ENCODE peak calls at places on chromosomes 4 and X, in four cellular contexts. One of them, this sample, is unnamed.

GRCh38 chrX:35076061-35076460 is 133.5 kb downstream of the FAM47B start:
- DNase-seq in dorsolateral prefrontal cortex: no peak
- DNase-seq in body of pancreas: no peak
- DNase-seq in nephron progenitor cell: no peak
- DNase-seq in this sample: peak

GRCh38 chrX:100895365-100896075 is 21.4 kb upstream of the NOX1 start:
- DNase-seq in dorsolateral prefrontal cortex: no peak
- DNase-seq in body of pancreas: peak
- DNase-seq in nephron progenitor cell: peak
- DNase-seq in this sample: peak

GRCh38 chr4:176270669-176271068 is 1.6 kb upstream of the ASB5 start:
- DNase-seq in dorsolateral prefrontal cortex: no peak
- DNase-seq in body of pancreas: no peak
- DNase-seq in nephron progenitor cell: peak
- DNase-seq in this sample: peak

GRCh38 chrX:97109730-97110129 is 226.0 kb downstream of the RPA4 start:
- DNase-seq in body of pancreas: no peak
- DNase-seq in dorsolateral prefrontal cortex: no peak
- DNase-seq in nephron progenitor cell: no peak
- DNase-seq in this sample: no peak

GRCh38 chrX:71177327-71177726 is 32.7 kb downstream of the NLGN3 start:
- DNase-seq in nephron progenitor cell: no peak
- DNase-seq in body of pancreas: no peak
- DNase-seq in dorsolateral prefrontal cortex: no peak
- DNase-seq in this sample: no peak

GRCh38 chr4:153651961-153652784 is 31.9 kb upstream of the TLR2 start:
- DNase-seq in dorsolateral prefrontal cortex: no peak
- DNase-seq in nephron progenitor cell: no peak
- DNase-seq in body of pancreas: no peak
- DNase-seq in this sample: peak

GRCh38 chr4:134078230-134078914 is 123.2 kb downstream of the PABPC4L start:
- DNase-seq in nephron progenitor cell: no peak
- DNase-seq in dorsolateral prefrontal cortex: no peak
- DNase-seq in body of pancreas: no peak
- DNase-seq in this sample: no peak

GRCh38 chr4:104860227-104861123 is 286.2 kb upstream of the TET2 start:
- DNase-seq in body of pancreas: peak
- DNase-seq in dorsolateral prefrontal cortex: no peak
- DNase-seq in nephron progenitor cell: peak
- DNase-seq in this sample: peak

GRCh38 chr4:22504931-22505330 is 10.9 kb downstream of the ADGRA3 start:
- DNase-seq in body of pancreas: no peak
- DNase-seq in dorsolateral prefrontal cortex: no peak
- DNase-seq in nephron progenitor cell: no peak
- DNase-seq in this sample: no peak

GRCh38 chrX:84907324-84907946 is 96.2 kb upstream of the APOOL start:
- DNase-seq in dorsolateral prefrontal cortex: no peak
- DNase-seq in nephron progenitor cell: no peak
- DNase-seq in body of pancreas: no peak
- DNase-seq in this sample: peak

GRCh38 chr4:77177196-77177595 is 20.2 kb downstream of the CCNG2 start:
- DNase-seq in nephron progenitor cell: no peak
- DNase-seq in dorsolateral prefrontal cortex: no peak
- DNase-seq in body of pancreas: no peak
- DNase-seq in this sample: no peak

GRCh38 chr4:100929753-100930152 is 411.9 kb upstream of the EMCN start:
- DNase-seq in dorsolateral prefrontal cortex: no peak
- DNase-seq in nephron progenitor cell: no peak
- DNase-seq in body of pancreas: no peak
- DNase-seq in this sample: no peak

GRCh38 chr4:74671074-74671698 is 123.1 kb downstream of the BTC start:
- DNase-seq in nephron progenitor cell: peak
- DNase-seq in dorsolateral prefrontal cortex: no peak
- DNase-seq in body of pancreas: peak
- DNase-seq in this sample: peak

GRCh38 chr4:179344861-179345260 is 1902.6 kb upstream of the AGA start:
- DNase-seq in nephron progenitor cell: no peak
- DNase-seq in dorsolateral prefrontal cortex: no peak
- DNase-seq in body of pancreas: no peak
- DNase-seq in this sample: no peak

GRCh38 chr4:153729901-153730300 is 29.9 kb downstream of the RNF175 start:
- DNase-seq in nephron progenitor cell: no peak
- DNase-seq in body of pancreas: no peak
- DNase-seq in dorsolateral prefrontal cortex: no peak
- DNase-seq in this sample: no peak

GRCh38 chrX:151902813-151903591 is 9.7 kb upstream of the MAGEA4 start:
- DNase-seq in nephron progenitor cell: no peak
- DNase-seq in dorsolateral prefrontal cortex: no peak
- DNase-seq in body of pancreas: no peak
- DNase-seq in this sample: peak

GRCh38 chrX:51853251-51853650 is 40.2 kb upstream of the MAGED1 start:
- DNase-seq in body of pancreas: no peak
- DNase-seq in dorsolateral prefrontal cortex: no peak
- DNase-seq in nephron progenitor cell: no peak
- DNase-seq in this sample: no peak

GRCh38 chr4:113300384-113301011 is 251.0 kb downstream of the ANK2 start:
- DNase-seq in nephron progenitor cell: no peak
- DNase-seq in body of pancreas: no peak
- DNase-seq in dorsolateral prefrontal cortex: no peak
- DNase-seq in this sample: peak

GRCh38 chr4:159341486-159341885 is 238.6 kb downstream of the RAPGEF2 start:
- DNase-seq in dorsolateral prefrontal cortex: no peak
- DNase-seq in nephron progenitor cell: no peak
- DNase-seq in body of pancreas: no peak
- DNase-seq in this sample: peak

GRCh38 chr4:21991050-21991449 is 42.5 kb upstream of the KCNIP4 start:
- DNase-seq in nephron progenitor cell: no peak
- DNase-seq in body of pancreas: no peak
- DNase-seq in dorsolateral prefrontal cortex: no peak
- DNase-seq in this sample: no peak

GRCh38 chr4:152401424-152401823 is 134.5 kb downstream of the FBXW7 start:
- DNase-seq in nephron progenitor cell: no peak
- DNase-seq in body of pancreas: no peak
- DNase-seq in dorsolateral prefrontal cortex: no peak
- DNase-seq in this sample: no peak
- TF ChIP-seq CTCF in nephron progenitor cell: no peak
- TF ChIP-seq CTCF in body of pancreas: no peak
- TF ChIP-seq CTCF in dorsolateral prefrontal cortex: no peak
- TF ChIP-seq CTCF in this sample: no peak

GRCh38 chr4:60463846-60464502 is 736.2 kb upstream of the ADGRL3 start:
- DNase-seq in body of pancreas: no peak
- DNase-seq in nephron progenitor cell: no peak
- DNase-seq in dorsolateral prefrontal cortex: no peak
- DNase-seq in this sample: peak
- TF ChIP-seq CTCF in body of pancreas: peak
- TF ChIP-seq CTCF in nephron progenitor cell: no peak
- TF ChIP-seq CTCF in dorsolateral prefrontal cortex: no peak
- TF ChIP-seq CTCF in this sample: peak

GRCh38 chrX:155246748-155247147 is 17.5 kb downstream of the RAB39B start:
- DNase-seq in body of pancreas: no peak
- DNase-seq in dorsolateral prefrontal cortex: no peak
- DNase-seq in nephron progenitor cell: no peak
- DNase-seq in this sample: no peak
- TF ChIP-seq CTCF in body of pancreas: no peak
- TF ChIP-seq CTCF in dorsolateral prefrontal cortex: no peak
- TF ChIP-seq CTCF in nephron progenitor cell: no peak
- TF ChIP-seq CTCF in this sample: no peak

GRCh38 chr4:7964459-7964858 is 24.8 kb upstream of the AFAP1 start:
- DNase-seq in body of pancreas: no peak
- DNase-seq in nephron progenitor cell: no peak
- DNase-seq in dorsolateral prefrontal cortex: no peak
- DNase-seq in this sample: no peak
- TF ChIP-seq CTCF in body of pancreas: no peak
- TF ChIP-seq CTCF in nephron progenitor cell: no peak
- TF ChIP-seq CTCF in dorsolateral prefrontal cortex: no peak
- TF ChIP-seq CTCF in this sample: no peak